ENCODE peak calls at places on chromosomes 6 and 20, in seven cellular contexts. D is HCT116, A is HepG2, H is NT2/D1, K is GM12878, Q is SK-N-SH, Z is H1. N is an unnamed sample.

GRCh38 chr20:46004813-46005505 is 3.7 kb upstream of the MMP9 start:
- DNase-seq in D (no peak), A (no peak), H (no peak), K (no peak), Q (no peak), Z (no peak), N (no peak)

GRCh38 chr6:29953001-29953436 is 10.7 kb downstream of the HLA-A start:
- DNase-seq in D (peak), A (no peak), H (no peak), K (no peak), Q (no peak), Z (no peak), N (no peak)

GRCh38 chr6:38326837-38327236 is 312.9 kb downstream of the BTBD9 start:
- DNase-seq in D (no peak), A (no peak), H (no peak), K (no peak), Q (no peak), Z (no peak), N (no peak)

GRCh38 chr6:33075568-33076405 is at the start of gene HLA-DPB1:
- DNase-seq in D (peak), A (peak), H (no peak), K (peak), Q (peak), Z (no peak), N (peak)

GRCh38 chr6:43747734-43748133 is 22.3 kb upstream of the VEGFA start:
- DNase-seq in D (no peak), A (no peak), H (no peak), K (no peak), Q (no peak), Z (no peak), N (no peak)

GRCh38 chr6:170289108-170289931 is 1.6 kb downstream of the DLL1 start:
- DNase-seq in D (no peak), A (no peak), H (no peak), K (no peak), Q (peak), Z (no peak), N (no peak)

GRCh38 chr6:4925580-4925979 is 78.3 kb downstream of the RPP40 start:
- DNase-seq in D (no peak), A (no peak), H (peak), K (no peak), Q (no peak), Z (peak), N (no peak)

GRCh38 chr6:53023323-53023722 is 28.2 kb upstream of the GSTA4 start:
- DNase-seq in D (no peak), A (no peak), H (no peak), K (no peak), Q (no peak), Z (no peak), N (no peak)

GRCh38 chr6:42108071-42108470 is 34.3 kb downstream of the C6orf132 start:
- DNase-seq in D (no peak), A (no peak), H (no peak), K (no peak), Q (no peak), Z (no peak), N (no peak)

GRCh38 chr20:64036346-64037198 is 590 bp downstream of the C20orf204 start:
- DNase-seq in D (no peak), A (peak), H (no peak), K (no peak), Q (no peak), Z (no peak), N (peak)

GRCh38 chr6:17938885-17939284 is 48.5 kb downstream of the KIF13A start:
- DNase-seq in D (no peak), A (no peak), H (no peak), K (no peak), Q (no peak), Z (no peak), N (no peak)

GRCh38 chr6:132065556-132065955 is 114.4 kb upstream of the CCN2 start:
- DNase-seq in D (no peak), A (no peak), H (no peak), K (no peak), Q (no peak), Z (no peak), N (no peak)

GRCh38 chr20:40882173-40882572 is 146.4 kb upstream of the TOP1 start:
- DNase-seq in D (no peak), A (no peak), H (no peak), K (no peak), Q (no peak), Z (no peak), N (no peak)

GRCh38 chr6:134478764-134479399 is 161.0 kb upstream of the SGK1 start:
- DNase-seq in D (no peak), A (no peak), H (no peak), K (no peak), Q (no peak), Z (no peak), N (no peak)

GRCh38 chr6:90271831-90272230 is 24.8 kb downstream of the BACH2 start:
- DNase-seq in D (no peak), A (no peak), H (no peak), K (no peak), Q (no peak), Z (no peak), N (no peak)

GRCh38 chr6:46170357-46171289 is at the start of gene ENPP5:
- DNase-seq in D (peak), A (no peak), H (peak), K (peak), Q (peak), Z (peak), N (peak)

GRCh38 chr6:170149681-170150589 is 140.9 kb downstream of the DLL1 start:
- DNase-seq in D (no peak), A (no peak), H (no peak), K (no peak), Q (no peak), Z (no peak), N (no peak)

GRCh38 chr6:78308025-78308424 is 559.3 kb upstream of the IRAK1BP1 start:
- DNase-seq in D (peak), A (no peak), H (peak), K (no peak), Q (no peak), Z (no peak), N (no peak)

GRCh38 chr20:33766686-33767085 is 34.9 kb downstream of the ZNF341 start:
- DNase-seq in D (no peak), A (no peak), H (no peak), K (no peak), Q (no peak), Z (no peak), N (no peak)

GRCh38 chr20:16011061-16011460 is 562.2 kb downstream of the KIF16B start:
- DNase-seq in D (no peak), A (no peak), H (no peak), K (no peak), Q (no peak), Z (no peak), N (no peak)

GRCh38 chr6:149964243-149965190 is 774 bp downstream of the ULBP1 start:
- DNase-seq in D (no peak), A (no peak), H (no peak), K (no peak), Q (peak), Z (no peak), N (no peak)

GRCh38 chr20:4502756-4503155 is 219.0 kb upstream of the PRND start:
- DNase-seq in D (no peak), A (no peak), H (no peak), K (no peak), Q (no peak), Z (no peak), N (no peak)

GRCh38 chr20:32474967-32475819 is 109.9 kb downstream of the NOL4L start:
- DNase-seq in D (no peak), A (peak), H (no peak), K (no peak), Q (peak), Z (no peak), N (peak)

GRCh38 chr6:20907486-20908071 is 373.3 kb downstream of the CDKAL1 start:
- DNase-seq in D (no peak), A (no peak), H (no peak), K (no peak), Q (no peak), Z (no peak), N (peak)

GRCh38 chr6:160042788-160043301 is 74.0 kb downstream of the IGF2R start:
- DNase-seq in D (no peak), A (peak), H (no peak), K (no peak), Q (no peak), Z (no peak), N (no peak)

GRCh38 chr6:17705428-17705777 is 1.3 kb downstream of the NUP153 start:
- DNase-seq in D (peak), A (peak), H (no peak), K (no peak), Q (peak), Z (no peak), N (peak)

GRCh38 chr6:29676981-29677601 is 3.9 kb downstream of the ZFP57 start:
- DNase-seq in D (no peak), A (no peak), H (no peak), K (no peak), Q (no peak), Z (no peak), N (no peak)

GRCh38 chr6:33752139-33753015 is 5.7 kb upstream of the IP6K3 start:
- DNase-seq in D (no peak), A (no peak), H (no peak), K (no peak), Q (no peak), Z (no peak), N (no peak)

GRCh38 chr6:11911535-11911934 is 100.6 kb upstream of the HIVEP1 start:
- DNase-seq in D (no peak), A (no peak), H (no peak), K (no peak), Q (no peak), Z (no peak), N (no peak)

GRCh38 chr20:63500151-63500901 is 1.4 kb upstream of the EEF1A2 start:
- DNase-seq in D (no peak), A (no peak), H (no peak), K (no peak), Q (no peak), Z (no peak), N (no peak)

GRCh38 chr6:47278545-47278944 is 31.2 kb downstream of the TNFRSF21 start:
- DNase-seq in D (no peak), A (peak), H (no peak), K (no peak), Q (no peak), Z (no peak), N (no peak)

GRCh38 chr6:100657678-100658330 is 193.1 kb upstream of the SIM1 start:
- DNase-seq in D (no peak), A (no peak), H (no peak), K (no peak), Q (no peak), Z (no peak), N (no peak)

GRCh38 chr6:36139431-36139830 is 9.1 kb downstream of the MAPK13 start:
- DNase-seq in D (no peak), A (no peak), H (no peak), K (no peak), Q (peak), Z (no peak), N (peak)

GRCh38 chr6:80186082-80186481 is 79.6 kb downstream of the BCKDHB start:
- DNase-seq in D (no peak), A (no peak), H (no peak), K (no peak), Q (no peak), Z (no peak), N (no peak)

GRCh38 chr20:11186301-11187008 is 512.7 kb upstream of the JAG1 start:
- DNase-seq in D (no peak), A (no peak), H (no peak), K (no peak), Q (no peak), Z (no peak), N (no peak)

GRCh38 chr20:14712302-14712739 is 374.9 kb upstream of the FLRT3 start:
- DNase-seq in D (no peak), A (no peak), H (no peak), K (no peak), Q (no peak), Z (no peak), N (no peak)
- TF ChIP-seq YY1 in D (no peak), A (no peak), H (no peak), K (no peak), Q (no peak), Z (no peak), N (no peak)

DNA sequence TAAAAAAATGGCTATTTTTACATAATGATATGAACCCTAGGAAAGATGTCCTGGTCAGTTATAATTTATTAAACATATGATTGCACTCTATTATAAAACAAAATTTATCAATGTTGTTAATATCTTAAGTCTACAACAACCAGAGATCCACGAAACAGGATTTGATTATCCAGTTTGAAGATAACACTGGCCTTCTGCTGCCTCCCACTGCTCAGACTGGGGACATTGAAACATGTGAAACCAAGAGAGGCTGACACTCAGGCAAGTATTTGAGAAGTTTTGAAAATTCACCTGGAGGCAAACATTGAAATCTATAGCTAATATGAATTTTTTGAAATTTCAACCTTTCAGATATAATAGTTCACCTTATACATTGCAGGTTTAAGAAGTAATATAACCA is 219.3 kb upstream of the HSF2 start:
- DNase-seq in D (no peak), A (no peak), H (no peak), K (no peak), Q (no peak), Z (no peak), N (no peak)
- TF ChIP-seq YY1 in D (no peak), A (no peak), H (no peak), K (no peak), Q (no peak), Z (no peak), N (no peak)

GRCh38 chr6:69580696-69581095 is 216.1 kb downstream of the LMBRD1 start:
- DNase-seq in D (no peak), A (no peak), H (no peak), K (no peak), Q (no peak), Z (no peak), N (no peak)
- TF ChIP-seq YY1 in D (no peak), A (no peak), H (no peak), K (no peak), Q (no peak), Z (no peak), N (no peak)

GRCh38 chr20:25252686-25253421 is 5.0 kb downstream of the PYGB start:
- DNase-seq in D (no peak), A (no peak), H (no peak), K (no peak), Q (peak), Z (no peak), N (no peak)
- TF ChIP-seq YY1 in D (no peak), A (no peak), H (no peak), K (no peak), Q (no peak), Z (no peak), N (no peak)

DNA sequence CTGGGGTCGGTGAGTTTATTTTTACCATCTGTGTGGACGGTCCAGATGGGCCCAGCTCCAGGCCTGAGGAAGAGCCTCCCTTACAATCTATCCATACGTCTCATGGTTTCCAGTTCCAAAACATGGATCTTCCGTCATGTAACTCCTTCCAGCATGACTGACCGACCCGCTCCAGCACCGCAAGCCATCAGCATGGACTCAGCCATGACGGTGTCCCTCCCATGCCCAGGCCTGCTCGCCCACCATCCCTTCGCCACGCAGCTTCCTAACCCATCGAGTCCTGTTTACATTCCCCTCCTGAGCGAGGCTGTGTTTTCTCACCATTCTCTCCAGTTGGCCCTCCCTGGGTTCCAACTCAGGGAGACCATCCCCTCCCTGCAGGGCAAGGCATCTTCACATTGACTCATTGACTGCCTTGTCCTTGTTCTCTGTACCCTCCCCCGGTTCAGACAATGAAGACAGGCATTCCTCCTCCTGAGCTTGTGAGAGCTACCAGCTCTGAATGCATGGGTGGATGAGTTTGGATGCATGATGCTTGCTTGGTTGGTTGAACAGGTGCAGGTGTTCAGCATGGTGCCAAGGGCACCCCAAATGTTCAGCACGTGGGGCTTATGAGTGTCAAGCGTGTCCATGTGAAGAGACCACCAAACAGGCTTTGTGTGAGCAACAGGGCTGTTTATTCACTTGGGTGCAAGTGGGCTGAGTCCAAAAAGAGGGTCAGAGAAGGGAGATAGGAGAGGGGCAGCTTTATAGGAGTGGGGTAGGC is 235.8 kb downstream of the SMOC2 start:
- DNase-seq in D (no peak), A (no peak), H (peak), K (no peak), Q (no peak), Z (no peak), N (no peak)
- TF ChIP-seq YY1 in D (no peak), A (no peak), H (no peak), K (no peak), Q (no peak), Z (no peak), N (no peak)

DNA sequence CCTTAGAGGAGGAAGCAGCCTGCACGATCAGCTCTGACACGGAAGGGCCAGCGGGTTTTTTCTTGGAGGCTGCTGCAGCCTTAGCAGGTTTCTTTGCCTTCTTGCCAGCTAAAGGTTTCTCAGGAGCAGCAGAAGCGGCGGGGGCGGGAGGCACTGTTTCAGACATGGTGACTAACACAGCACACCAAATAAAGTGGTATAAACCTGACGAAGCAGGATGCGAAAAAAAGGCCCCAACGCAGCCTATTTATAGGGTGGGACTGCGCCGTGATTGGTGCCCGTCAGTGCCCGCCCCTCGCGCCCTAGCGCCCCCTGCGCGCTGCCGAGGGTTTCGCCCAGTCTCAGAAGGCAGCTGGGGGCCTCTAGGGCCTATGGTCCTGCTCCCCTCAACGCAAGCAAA is 55.0 kb downstream of the TRIM38 start:
- DNase-seq in D (no peak), A (no peak), H (no peak), K (no peak), Q (no peak), Z (no peak), N (no peak)
- TF ChIP-seq YY1 in D (no peak), A (no peak), H (no peak), K (no peak), Q (no peak), Z (no peak), N (no peak)

N was measured in K562.